ENCODE peak calls at places on chromosomes 4 and X, in five cellular contexts. Y is colonic mucosa, O is HL-60, N is ACHN, A is fibroblast of lung. F is an unnamed sample.

GRCh38 chrX:95383778-95384177 is 1300.9 kb upstream of the DIAPH2 start:
- DNase-seq in Y (no peak), O (no peak), N (no peak), A (no peak), F (no peak)

GRCh38 chr4:125704726-125705125 is 390.0 kb downstream of the FAT4 start:
- DNase-seq in Y (no peak), O (no peak), N (peak), A (peak), F (no peak)

GRCh38 chr4:185529413-185529812 is 5.9 kb downstream of the PDLIM3 start:
- DNase-seq in Y (no peak), O (no peak), N (no peak), A (no peak), F (no peak)

GRCh38 chrX:25650216-25650615 is 487.9 kb upstream of the MAGEB18 start:
- DNase-seq in Y (no peak), O (no peak), N (no peak), A (no peak), F (no peak)

GRCh38 chrX:84729408-84729807 is 227.2 kb upstream of the HDX start:
- DNase-seq in Y (no peak), O (no peak), N (no peak), A (no peak), F (no peak)

GRCh38 chr4:18686338-18687039 is 664.9 kb upstream of the LCORL start:
- DNase-seq in Y (no peak), O (no peak), N (no peak), A (peak), F (peak)

GRCh38 chr4:184506527-184507121 is 32.3 kb upstream of the IRF2 start:
- DNase-seq in Y (no peak), O (peak), N (no peak), A (no peak), F (no peak)

GRCh38 chr4:54400802-54401201 is 171.7 kb downstream of the PDGFRA start:
- DNase-seq in Y (no peak), O (no peak), N (peak), A (peak), F (no peak)

GRCh38 chr4:57055873-57056272 is 54.3 kb downstream of the IGFBP7 start:
- DNase-seq in Y (no peak), O (no peak), N (no peak), A (no peak), F (peak)

GRCh38 chrX:12970691-12971202 is 4.2 kb upstream of the TMSB4X start:
- DNase-seq in Y (no peak), O (no peak), N (no peak), A (peak), F (peak)

GRCh38 chr4:7343353-7343655 is 91.4 kb downstream of the PSAPL1 start:
- DNase-seq in Y (no peak), O (no peak), N (no peak), A (no peak), F (no peak)

GRCh38 chrX:40748977-40749376 is 13.6 kb upstream of the MED14 start:
- DNase-seq in Y (no peak), O (no peak), N (no peak), A (no peak), F (no peak)

GRCh38 chr4:11548529-11549176 is 120.0 kb upstream of the HS3ST1 start:
- DNase-seq in Y (no peak), O (no peak), N (peak), A (peak), F (no peak)

GRCh38 chrX:131729295-131729694 is 185.4 kb downstream of the OR13H1 start:
- DNase-seq in Y (peak), O (no peak), N (no peak), A (peak), F (no peak)

GRCh38 chr4:92516450-92516849 is 212.7 kb downstream of the GRID2 start:
- DNase-seq in Y (no peak), O (no peak), N (no peak), A (no peak), F (no peak)

GRCh38 chr4:183240581-183241321 is 79.3 kb downstream of the CLDN22 start:
- DNase-seq in Y (no peak), O (no peak), N (no peak), A (no peak), F (no peak)

GRCh38 chrX:53685711-53686110 is 808 bp downstream of the HUWE1 start:
- DNase-seq in Y (no peak), O (no peak), N (no peak), A (no peak), F (peak)

GRCh38 chr4:2264481-2265041 is 2.7 kb upstream of the MXD4 start:
- DNase-seq in Y (no peak), O (no peak), N (no peak), A (no peak), F (no peak)

GRCh38 chr4:1463927-1464540 is 57.8 kb upstream of the NKX1-1 start:
- DNase-seq in Y (no peak), O (no peak), N (no peak), A (no peak), F (no peak)

GRCh38 chr4:41172772-41173171 is 41.6 kb downstream of the APBB2 start:
- DNase-seq in Y (no peak), O (no peak), N (no peak), A (no peak), F (no peak)

GRCh38 chrX:36898301-36898700 is 109.9 kb upstream of the FAM47C start:
- DNase-seq in Y (no peak), O (no peak), N (peak), A (no peak), F (no peak)

GRCh38 chr4:185421366-185422124 is 4.2 kb downstream of the UFSP2 start:
- DNase-seq in Y (no peak), O (no peak), N (no peak), A (peak), F (no peak)

GRCh38 chr4:76108467-76109181 is 34.1 kb downstream of the ART3 start:
- DNase-seq in Y (no peak), O (peak), N (peak), A (peak), F (no peak)

GRCh38 chrX:71210829-71211228 is 12.2 kb upstream of the GJB1 start:
- DNase-seq in Y (no peak), O (no peak), N (no peak), A (peak), F (no peak)

F was measured in NCI-H1092 treated with DMSO at 0.1 percent for 48 hours.